ENCODE peak calls at places on chromosomes 13 and 19, in ten cellular contexts. X is activated T-cell treated with anti-CD3 and anti-CD28 coated beads, Interleukin-2, amount 50 U/mL, for 24 hours; M is stimulated activated CD4-positive, alpha-beta T cell treated with anti-CD3 and anti-CD28 coated beads, Interleukin-12 subunit alpha, Interleukin-12 subunit beta, amount 100 ng/mL, for 4 hours; I is AG04450; F is activated T-helper 9 cell treated with anti-CD3 and anti-CD28 coated beads, Interleukin-2, amount 50 U/mL, for 16 hours; A is activated T-helper 1 cell treated with anti-CD3 and anti-CD28 coated beads, Interleukin-12 subunit alpha, Interleukin-12 subunit beta, Interleukin-2, Interleukin-4 antibody, amounts not matched to agents 30 ng/mL and 10 ng/mL and 1 ng/mL, durations not matched to agents 14 hours and 24 hours and 36 hours; E is COR-L47; K is T1000; W is heart right ventricle; G is neural crest cell. Y is an unnamed sample.
A peak's percentile ranks its signal among the peaks of the same experiment; 100 is the strongest.

GRCh38 chr19:30345686-30346085 is 26.5 kb upstream of the ZNF536 start:
- DNase-seq in X (no peak), M (no peak), I (no peak), F (no peak), A (no peak), E (no peak), K (no peak), W (no peak), G (no peak), Y (no peak)

GRCh38 chr13:52650731-52651130 is 1.9 kb upstream of the SUGT1 start:
- DNase-seq in X (no peak), M (no peak), I (no peak), F (no peak), A (no peak), E (no peak), K (no peak), W (no peak), G (no peak), Y (no peak)

GRCh38 chr19:56949651-56950050 is 109.1 kb upstream of the PEG3 start:
- DNase-seq in X (no peak), M (no peak), I (no peak), F (no peak), A (no peak), E (no peak), K (no peak), W (no peak), G (no peak), Y (no peak)

GRCh38 chr13:92806215-92806614 is 420.4 kb upstream of the GPC6 start:
- DNase-seq in X (no peak), M (no peak), I (no peak), F (no peak), A (no peak), E (no peak), K (no peak), W (no peak), G (no peak), Y (no peak)

GRCh38 chr13:38849316-38849715 is 141.3 kb downstream of the STOML3 start:
- DNase-seq in X (no peak), M (no peak), I (no peak), F (no peak), A (no peak), E (no peak), K (no peak), W (no peak), G (no peak), Y (no peak)

GRCh38 chr19:12365094-12365371 is 450 bp downstream of the ZNF442 start:
- DNase-seq in X (no peak), M (no peak), I (no peak), F (no peak), A (no peak), E (no peak), K (peak; percentile 45), W (no peak), G (no peak), Y (no peak)

GRCh38 chr13:43005460-43006236 is 13.6 kb upstream of the EPSTI1 start:
- DNase-seq in X (no peak), M (no peak), I (no peak), F (no peak), A (no peak), E (no peak), K (no peak), W (no peak), G (no peak), Y (no peak)

GRCh38 chr19:13143135-13143534 is 7.0 kb downstream of the STX10 start:
- DNase-seq in X (no peak), M (no peak), I (no peak), F (no peak), A (no peak), E (no peak), K (peak; percentile 37), W (no peak), G (no peak), Y (no peak)

GRCh38 chr13:48159436-48160225 is 64.7 kb upstream of the MED4 start:
- DNase-seq in X (no peak), M (no peak), I (no peak), F (no peak), A (no peak), E (no peak), K (peak; percentile 12), W (no peak), G (no peak), Y (no peak)

GRCh38 chr13:30133976-30134375 is 173.4 kb downstream of the KATNAL1 start:
- DNase-seq in X (no peak), M (no peak), I (no peak), F (no peak), A (no peak), E (no peak), K (no peak), W (no peak), G (no peak), Y (no peak)

GRCh38 chr19:37914908-37915307 is 7.9 kb downstream of the SIPA1L3 start:
- DNase-seq in X (no peak), M (no peak), I (no peak), F (no peak), A (no peak), E (no peak), K (no peak), W (no peak), G (no peak), Y (no peak)

GRCh38 chr13:21603531-21604448 is at the start of gene MICU2:
- DNase-seq in X (peak; percentile 96), M (peak; percentile 94), I (peak; percentile 81), F (peak; percentile 93), A (peak; percentile 94), E (peak; percentile 94), K (peak; percentile 98), W (peak; percentile 95), G (peak; percentile 84), Y (peak; percentile 88)

GRCh38 chr13:105177265-105177900 is 1358.1 kb downstream of the EFNB2 start:
- DNase-seq in X (no peak), M (no peak), I (no peak), F (no peak), A (no peak), E (no peak), K (no peak), W (no peak), G (no peak), Y (no peak)

GRCh38 chr19:10736916-10737551 is 19.2 kb downstream of the DNM2 start:
- DNase-seq in X (no peak), M (no peak), I (no peak), F (no peak), A (no peak), E (no peak), K (no peak), W (no peak), G (no peak), Y (no peak)

GRCh38 chr13:112128052-112128610 is 61.2 kb downstream of the SOX1 start:
- DNase-seq in X (no peak), M (no peak), I (no peak), F (no peak), A (no peak), E (no peak), K (no peak), W (no peak), G (no peak), Y (no peak)